ENCODE peak calls at places on chromosomes 5 and 9, in seven cellular contexts. W, V, P, E, S, F and H are unnamed samples.
A peak's percentile ranks its signal among the peaks of the same experiment; 100 is the strongest.

GRCh38 chr5:139761501-139761900 is 34.1 kb upstream of the PSD2 start:
- DNase-seq in W (no peak), V (no peak), P (no peak), E (no peak), S (no peak), F (no peak), H (no peak)

GRCh38 chr5:175715627-175716522 is 58.0 kb downstream of the HRH2 start:
- DNase-seq in W (no peak), V (no peak), P (no peak), E (no peak), S (no peak), F (no peak), H (no peak)

GRCh38 chr5:57488308-57488955 is 5.8 kb upstream of the ACTBL2 start:
- DNase-seq in W (no peak), V (peak; percentile 86), P (peak; percentile 16), E (no peak), S (no peak), F (peak; percentile 83), H (no peak)

GRCh38 chr9:119289740-119290139 is 79.5 kb downstream of the BRINP1 start:
- DNase-seq in W (peak; percentile 46), V (no peak), P (peak; percentile 78), E (no peak), S (peak; percentile 52), F (peak; percentile 33), H (peak; percentile 64)

GRCh38 chr5:40291338-40291737 is 388.4 kb upstream of the PTGER4 start:
- DNase-seq in W (no peak), V (peak; percentile 35), P (no peak), E (no peak), S (no peak), F (peak; percentile 6), H (no peak)

GRCh38 chr9:79944991-79945390 is 373.2 kb downstream of the TLE4 start:
- DNase-seq in W (no peak), V (no peak), P (no peak), E (no peak), S (no peak), F (no peak), H (no peak)

GRCh38 chr9:89430995-89431394 is 66.9 kb downstream of the SEMA4D start:
- DNase-seq in W (no peak), V (no peak), P (no peak), E (no peak), S (peak; percentile 86), F (no peak), H (no peak)

GRCh38 chr9:15115702-15116639 is 191.0 kb downstream of the TTC39B start:
- DNase-seq in W (no peak), V (no peak), P (no peak), E (no peak), S (no peak), F (no peak), H (peak; percentile 15)

GRCh38 chr5:161001604-161002003 is 149.6 kb upstream of the ATP10B start:
- DNase-seq in W (no peak), V (no peak), P (no peak), E (no peak), S (no peak), F (no peak), H (no peak)

GRCh38 chr9:3963266-3964019 is 336.4 kb downstream of the GLIS3 start:
- DNase-seq in W (no peak), V (peak; percentile 93), P (no peak), E (no peak), S (no peak), F (peak; percentile 89), H (no peak)

GRCh38 chr5:154466147-154466546 is 11.9 kb downstream of the HAND1 start:
- DNase-seq in W (no peak), V (no peak), P (no peak), E (no peak), S (no peak), F (no peak), H (no peak)
- H2BK120ac ChIP-seq in W (no peak overlapping the region), V (no peak overlapping the region), P (no peak overlapping the region), E (no peak overlapping the region), S (no peak overlapping the region), F (no peak overlapping the region), H (no peak overlapping the region)

DNA sequence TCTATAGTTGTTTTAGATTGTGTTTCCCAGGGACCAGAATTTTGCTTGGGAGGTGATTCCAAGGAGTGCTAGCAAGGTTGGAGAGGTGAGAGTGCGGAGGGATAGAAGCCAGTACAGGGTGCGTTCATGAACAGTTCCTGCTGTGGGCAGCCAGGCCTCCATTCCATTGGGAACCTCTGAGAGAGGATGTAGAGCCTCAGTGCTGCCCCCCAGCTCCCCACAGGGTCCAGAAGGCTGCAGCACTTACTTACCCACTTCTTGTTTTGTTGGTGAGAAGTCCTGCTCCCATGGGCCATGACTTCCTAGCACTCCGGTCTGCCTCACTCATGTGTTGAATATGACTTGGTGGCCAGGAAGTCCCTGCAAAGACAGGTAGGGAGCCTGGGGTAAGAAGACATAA is 128.2 kb upstream of the GAS1 start:
- DNase-seq in W (peak; percentile 57), V (no peak), P (peak; percentile 40), E (peak; percentile 48), S (no peak), F (no peak), H (no peak)
- H3K23ac ChIP-seq in W (no peak overlapping the region), V (no peak overlapping the region), P (no peak overlapping the region), E (no peak overlapping the region), S (no peak overlapping the region), F (no peak overlapping the region), H (no peak overlapping the region)

GRCh38 chr9:130142635-130143034 is 29.6 kb upstream of the NCS1 start:
- DNase-seq in W (no peak), V (no peak), P (no peak), E (no peak), S (no peak), F (no peak), H (no peak)
- H3K4me1 ChIP-seq in W (peaks cover 24% of the 10 kb centered on the region), V (peaks cover 14% of the 10 kb centered on the region), P (peaks cover 15% of the 10 kb centered on the region), E (peaks cover 12% of the 10 kb centered on the region), S (peaks cover 31% of the 10 kb centered on the region), F (peaks cover 16% of the 10 kb centered on the region), H (peaks cover 34% of the 10 kb centered on the region)

GRCh38 chr9:38415846-38416245 is 8.4 kb downstream of the IGFBPL1 start:
- DNase-seq in W (no peak), V (no peak), P (no peak), E (no peak), S (no peak), F (no peak), H (no peak)

GRCh38 chr9:38416461-38416860 is 7.8 kb downstream of the IGFBPL1 start:
- DNase-seq in W (no peak), V (no peak), P (no peak), E (no peak), S (peak; percentile 61), F (no peak), H (no peak)

GRCh38 chr9:38418366-38418765 is 5.9 kb downstream of the IGFBPL1 start:
- DNase-seq in W (no peak), V (no peak), P (no peak), E (no peak), S (no peak), F (no peak), H (no peak)

GRCh38 chr9:38419216-38419615 is 5.0 kb downstream of the IGFBPL1 start:
- DNase-seq in W (no peak), V (no peak), P (peak; percentile 34), E (no peak), S (no peak), F (no peak), H (no peak)

GRCh38 chr9:38417003-38417965 is 7.0 kb downstream of the IGFBPL1 start:
- DNase-seq in W (peak; percentile 80), V (no peak), P (peak; percentile 78), E (peak; percentile 95), S (peak; percentile 70), F (peak; percentile 13), H (no peak)
- H2BK120ac ChIP-seq in W (no peak overlapping the region), V (no peak overlapping the region), P (no peak overlapping the region), E (no peak overlapping the region), S (no peak overlapping the region), F (no peak overlapping the region), H (no peak overlapping the region)

DNA sequence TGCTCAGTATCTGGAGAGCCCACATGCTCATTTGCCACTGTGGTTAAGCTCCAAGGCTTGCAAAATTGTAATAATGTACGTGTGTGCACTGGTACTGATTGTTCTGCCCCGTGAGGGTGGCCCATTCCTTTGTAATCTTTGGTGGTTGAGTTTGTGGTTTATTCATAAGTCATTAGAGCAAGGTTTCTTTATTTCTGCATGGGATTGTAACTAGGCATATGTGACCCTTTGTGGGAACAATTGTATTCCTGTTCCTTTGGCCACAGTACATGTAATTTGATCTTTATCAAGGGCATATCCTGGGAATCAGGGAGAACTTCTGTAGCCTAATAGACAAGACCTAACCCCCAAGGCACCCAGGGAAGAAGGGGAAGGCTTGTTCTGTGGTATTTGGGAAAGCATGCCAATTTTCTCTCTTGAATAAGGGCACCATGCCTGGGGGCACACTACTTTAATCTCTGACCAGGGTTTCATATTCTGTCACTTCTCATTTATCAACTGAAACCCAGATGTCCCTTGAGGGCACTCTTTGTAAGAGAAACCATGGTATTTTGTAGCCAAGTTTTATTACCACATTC is 74.6 kb downstream of the NPR3 start:
- DNase-seq in W (no peak), V (no peak), P (peak; percentile 3), E (no peak), S (peak; percentile 1), F (peak; percentile 21), H (no peak)
- H3K23ac ChIP-seq in W (no peak overlapping the region), V (no peak overlapping the region), P (no peak overlapping the region), E (no peak overlapping the region), S (no peak overlapping the region), F (no peak overlapping the region), H (no peak overlapping the region)

GRCh38 chr5:78574157-78574673 is 74.4 kb downstream of the LHFPL2 start:
- DNase-seq in W (no peak), V (no peak), P (no peak), E (no peak), S (no peak), F (no peak), H (no peak)
- H3K4me1 ChIP-seq in W (peaks cover 6% of the 10 kb centered on the region), V (peaks cover 17% of the 10 kb centered on the region), P (peaks cover 5% of the 10 kb centered on the region), E (peaks cover 9% of the 10 kb centered on the region), S (peaks cover 20% of the 10 kb centered on the region), F (peaks cover 5% of the 10 kb centered on the region), H (peaks cover 11% of the 10 kb centered on the region)